ENCODE peak calls at places on chromosomes 1 and 21, in four cellular contexts. One of them, this sample, is unnamed.

GRCh38 chr1:30417701-30418425 is 305.5 kb downstream of the MATN1 start:
- DNase-seq in breast epithelium: peak; percentile 49
- DNase-seq in neuronal stem cell: no peak
- DNase-seq in body of pancreas: no peak
- DNase-seq in this sample: no peak

GRCh38 chr1:10057305-10057704 is 24.5 kb downstream of the UBE4B start:
- DNase-seq in breast epithelium: no peak
- DNase-seq in neuronal stem cell: no peak
- DNase-seq in body of pancreas: peak; percentile 62
- DNase-seq in this sample: peak; percentile 55

GRCh38 chr1:92367496-92367895 is 68.6 kb downstream of the RPAP2 start:
- DNase-seq in breast epithelium: no peak
- DNase-seq in neuronal stem cell: no peak
- DNase-seq in body of pancreas: no peak
- DNase-seq in this sample: no peak

GRCh38 chr1:51168266-51168845 is 66.3 kb downstream of the C1orf185 start:
- DNase-seq in breast epithelium: no peak
- DNase-seq in neuronal stem cell: no peak
- DNase-seq in body of pancreas: no peak
- DNase-seq in this sample: peak; percentile 29

GRCh38 chr1:72282690-72283203 is 408 bp upstream of the NEGR1 start:
- DNase-seq in breast epithelium: peak; percentile 77
- DNase-seq in neuronal stem cell: peak; percentile 86
- DNase-seq in body of pancreas: peak; percentile 81
- DNase-seq in this sample: peak; percentile 97

GRCh38 chr1:221279146-221279545 is 399.9 kb downstream of the HLX start:
- DNase-seq in breast epithelium: no peak
- DNase-seq in neuronal stem cell: no peak
- DNase-seq in body of pancreas: no peak
- DNase-seq in this sample: no peak

GRCh38 chr1:196651637-196652215 is at the start of gene CFH:
- DNase-seq in breast epithelium: no peak
- DNase-seq in neuronal stem cell: no peak
- DNase-seq in body of pancreas: no peak
- DNase-seq in this sample: no peak

GRCh38 chr1:16006552-16007485 is 2.8 kb downstream of the SRARP start:
- DNase-seq in breast epithelium: no peak
- DNase-seq in neuronal stem cell: no peak
- DNase-seq in body of pancreas: no peak
- DNase-seq in this sample: peak; percentile 40

GRCh38 chr21:41612674-41613250 is 104.8 kb upstream of the TMPRSS2 start:
- DNase-seq in breast epithelium: peak; percentile 84
- DNase-seq in neuronal stem cell: peak; percentile 63
- DNase-seq in body of pancreas: peak; percentile 73
- DNase-seq in this sample: peak; percentile 65

GRCh38 chr1:41698916-41699860 is 214.7 kb upstream of the EDN2 start:
- DNase-seq in breast epithelium: no peak
- DNase-seq in neuronal stem cell: no peak
- DNase-seq in body of pancreas: no peak
- DNase-seq in this sample: no peak

GRCh38 chr1:2643414-2644077 is 10.7 kb upstream of the MMEL1 start:
- DNase-seq in breast epithelium: peak; percentile 20
- DNase-seq in neuronal stem cell: no peak
- DNase-seq in body of pancreas: no peak
- DNase-seq in this sample: no peak

GRCh38 chr1:88922214-88922613 is 30.8 kb upstream of the GTF2B start:
- DNase-seq in breast epithelium: no peak
- DNase-seq in neuronal stem cell: no peak
- DNase-seq in body of pancreas: no peak
- DNase-seq in this sample: no peak

GRCh38 chr1:211591980-211592493 is 13.1 kb upstream of the SLC30A1 start:
- DNase-seq in breast epithelium: no peak
- DNase-seq in neuronal stem cell: no peak
- DNase-seq in body of pancreas: no peak
- DNase-seq in this sample: no peak

GRCh38 chr21:38898422-38899098 is 92.8 kb downstream of the ETS2 start:
- DNase-seq in breast epithelium: no peak
- DNase-seq in neuronal stem cell: no peak
- DNase-seq in body of pancreas: no peak
- DNase-seq in this sample: no peak

GRCh38 chr1:68495968-68496679 is 758 bp downstream of the DEPDC1 start:
- DNase-seq in breast epithelium: no peak
- DNase-seq in neuronal stem cell: peak; percentile 26
- DNase-seq in body of pancreas: no peak
- DNase-seq in this sample: peak; percentile 23

GRCh38 chr21:32241434-32241785 is 37.4 kb downstream of the MIS18A start:
- DNase-seq in breast epithelium: no peak
- DNase-seq in neuronal stem cell: no peak
- DNase-seq in body of pancreas: no peak
- DNase-seq in this sample: no peak

GRCh38 chr1:31706384-31707058 is 2.7 kb upstream of the COL16A1 start:
- DNase-seq in breast epithelium: no peak
- DNase-seq in neuronal stem cell: no peak
- DNase-seq in body of pancreas: no peak
- DNase-seq in this sample: no peak

GRCh38 chr1:25031601-25031965 is 101.5 kb upstream of the RUNX3 start:
- DNase-seq in breast epithelium: no peak
- DNase-seq in neuronal stem cell: no peak
- DNase-seq in body of pancreas: no peak
- DNase-seq in this sample: no peak

GRCh38 chr1:46611691-46612221 is 4.9 kb downstream of the MOB3C start:
- DNase-seq in breast epithelium: no peak
- DNase-seq in neuronal stem cell: no peak
- DNase-seq in body of pancreas: peak; percentile 78
- DNase-seq in this sample: no peak

GRCh38 chr1:49622877-49623276 is 400.9 kb downstream of the AGBL4 start:
- DNase-seq in breast epithelium: no peak
- DNase-seq in neuronal stem cell: no peak
- DNase-seq in body of pancreas: no peak
- DNase-seq in this sample: no peak

GRCh38 chr1:12435639-12436344 is 182.2 kb downstream of the DHRS3 start:
- DNase-seq in breast epithelium: no peak
- DNase-seq in neuronal stem cell: no peak
- DNase-seq in body of pancreas: no peak
- DNase-seq in this sample: peak; percentile 69

GRCh38 chr1:179824265-179824664 is 53.3 kb downstream of the TOR1AIP2 start:
- DNase-seq in breast epithelium: no peak
- DNase-seq in neuronal stem cell: no peak
- DNase-seq in body of pancreas: no peak
- DNase-seq in this sample: peak; percentile 39

GRCh38 chr1:6646499-6647148 is 22.0 kb downstream of the THAP3 start:
- DNase-seq in breast epithelium: no peak
- DNase-seq in neuronal stem cell: no peak
- DNase-seq in body of pancreas: peak; percentile 46
- DNase-seq in this sample: peak; percentile 66

GRCh38 chr1:173853074-173853473 is 14.7 kb downstream of the GAS5 start:
- DNase-seq in breast epithelium: no peak
- DNase-seq in neuronal stem cell: peak; percentile 48
- DNase-seq in body of pancreas: no peak
- DNase-seq in this sample: no peak

GRCh38 chr1:95407146-95407863 is 173.3 kb downstream of the RWDD3 start:
- DNase-seq in breast epithelium: no peak
- DNase-seq in neuronal stem cell: no peak
- DNase-seq in body of pancreas: no peak
- DNase-seq in this sample: no peak

GRCh38 chr1:111222308-111223125 is 5.0 kb upstream of the CHI3L2 start:
- DNase-seq in breast epithelium: peak; percentile 78
- DNase-seq in neuronal stem cell: peak; percentile 71
- DNase-seq in body of pancreas: peak; percentile 82
- DNase-seq in this sample: peak; percentile 82

GRCh38 chr1:229114781-229115417 is 156.0 kb upstream of the RAB4A start:
- DNase-seq in breast epithelium: no peak
- DNase-seq in neuronal stem cell: no peak
- DNase-seq in body of pancreas: no peak
- DNase-seq in this sample: no peak

GRCh38 chr1:85366391-85366790 is 90.0 kb upstream of the BCL10 start:
- DNase-seq in breast epithelium: no peak
- DNase-seq in neuronal stem cell: no peak
- DNase-seq in body of pancreas: no peak
- DNase-seq in this sample: no peak

GRCh38 chr1:9600861-9601834 is 12.4 kb downstream of the TMEM201 start:
- DNase-seq in breast epithelium: no peak
- DNase-seq in neuronal stem cell: no peak
- DNase-seq in body of pancreas: no peak
- DNase-seq in this sample: no peak

DNA sequence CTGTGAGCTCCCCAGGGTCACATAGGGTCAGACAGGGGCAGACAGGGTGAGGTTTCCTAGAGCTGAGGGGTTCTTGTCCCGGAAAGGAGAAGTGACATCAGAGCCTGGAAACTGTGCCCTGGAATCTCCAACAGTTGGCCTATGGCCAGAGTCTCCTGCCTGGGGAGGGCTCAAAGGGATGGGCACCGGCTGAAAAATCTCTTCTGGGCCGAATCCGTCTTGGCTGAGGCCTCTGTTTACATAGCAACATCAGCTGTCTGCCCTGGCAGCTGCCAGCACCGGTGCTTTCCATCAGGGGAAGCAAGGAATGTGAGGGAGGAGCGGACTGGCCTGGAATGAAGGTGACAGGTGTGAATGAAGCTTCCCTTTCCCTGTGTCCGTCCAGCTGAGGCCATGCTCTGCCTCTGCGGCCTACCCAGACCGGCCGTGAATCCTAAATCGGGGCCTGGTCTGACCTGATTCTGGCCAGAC is 30.7 kb downstream of the VASH2 start:
- DNase-seq in breast epithelium: peak; percentile 75
- DNase-seq in neuronal stem cell: no peak
- DNase-seq in body of pancreas: peak; percentile 41
- DNase-seq in this sample: peak; percentile 14
- H3K27ac ChIP-seq in breast epithelium: peak overlapping the region; percentile 56
- H3K27ac ChIP-seq in neuronal stem cell: no peak overlapping the region
- H3K27ac ChIP-seq in body of pancreas: peak overlapping the region; percentile 20
- H3K27ac ChIP-seq in this sample: peak overlapping the region; percentile 32

GRCh38 chr1:78070210-78070609 is 24.4 kb downstream of the GIPC2 start:
- DNase-seq in breast epithelium: no peak
- DNase-seq in neuronal stem cell: no peak
- DNase-seq in body of pancreas: no peak
- DNase-seq in this sample: no peak
- H3K27ac ChIP-seq in breast epithelium: no peak overlapping the region
- H3K27ac ChIP-seq in neuronal stem cell: no peak overlapping the region
- H3K27ac ChIP-seq in body of pancreas: no peak overlapping the region
- H3K27ac ChIP-seq in this sample: no peak overlapping the region

GRCh38 chr1:116871772-116872146 is 38.0 kb upstream of the PTGFRN start:
- DNase-seq in breast epithelium: no peak
- DNase-seq in neuronal stem cell: no peak
- DNase-seq in body of pancreas: no peak
- DNase-seq in this sample: no peak
- H3K27ac ChIP-seq in breast epithelium: peak overlapping the region; percentile 53
- H3K27ac ChIP-seq in neuronal stem cell: no peak overlapping the region
- H3K27ac ChIP-seq in body of pancreas: no peak overlapping the region
- H3K27ac ChIP-seq in this sample: no peak overlapping the region

DNA sequence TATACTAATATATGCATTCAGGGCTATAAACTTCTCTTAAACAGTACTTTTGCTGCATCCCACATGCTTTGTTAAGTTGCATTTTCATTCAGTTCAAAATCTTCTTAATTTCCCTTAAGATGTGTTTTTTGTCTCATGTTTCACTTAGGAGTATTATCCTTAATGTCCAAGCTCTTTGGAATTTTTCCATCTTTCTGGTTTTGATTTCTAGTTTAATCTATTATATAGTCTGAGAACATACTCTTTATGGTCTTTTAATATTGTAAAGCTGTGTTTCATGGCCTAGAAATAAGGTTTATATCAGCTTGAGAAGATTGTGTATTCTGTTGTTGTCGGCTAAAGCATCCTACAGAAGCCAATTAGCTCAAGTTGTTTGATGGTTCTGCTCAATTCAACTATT is 1041.8 kb downstream of the PLA2G4A start:
- DNase-seq in breast epithelium: no peak
- DNase-seq in neuronal stem cell: no peak
- DNase-seq in body of pancreas: no peak
- DNase-seq in this sample: no peak
- H3K27ac ChIP-seq in breast epithelium: no peak overlapping the region
- H3K27ac ChIP-seq in neuronal stem cell: no peak overlapping the region
- H3K27ac ChIP-seq in body of pancreas: no peak overlapping the region
- H3K27ac ChIP-seq in this sample: no peak overlapping the region

DNA sequence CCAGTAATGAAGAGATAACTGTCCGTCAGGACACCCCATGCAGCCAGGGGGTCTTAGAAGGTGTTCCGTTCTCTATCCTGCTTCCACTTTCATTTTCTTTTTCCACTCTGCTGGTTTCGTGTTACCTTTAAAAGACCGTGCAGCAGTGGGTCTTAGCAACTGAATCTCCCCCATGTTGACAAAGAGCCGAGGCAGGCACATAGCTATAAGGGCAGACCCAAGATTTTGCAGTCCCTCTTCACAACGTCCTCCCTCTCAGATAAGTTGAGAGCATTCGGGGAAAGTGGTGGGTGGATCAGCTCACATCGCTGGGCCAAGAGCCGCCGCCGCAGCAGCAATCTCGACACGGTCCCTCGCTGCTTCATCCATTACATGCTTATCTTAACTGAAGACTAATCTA is 355.5 kb downstream of the LMO4 start:
- DNase-seq in breast epithelium: no peak
- DNase-seq in neuronal stem cell: no peak
- DNase-seq in body of pancreas: peak; percentile 7
- DNase-seq in this sample: peak; percentile 13
- H3K27ac ChIP-seq in breast epithelium: no peak overlapping the region
- H3K27ac ChIP-seq in neuronal stem cell: no peak overlapping the region
- H3K27ac ChIP-seq in body of pancreas: peak overlapping the region; percentile 18
- H3K27ac ChIP-seq in this sample: no peak overlapping the region

DNA sequence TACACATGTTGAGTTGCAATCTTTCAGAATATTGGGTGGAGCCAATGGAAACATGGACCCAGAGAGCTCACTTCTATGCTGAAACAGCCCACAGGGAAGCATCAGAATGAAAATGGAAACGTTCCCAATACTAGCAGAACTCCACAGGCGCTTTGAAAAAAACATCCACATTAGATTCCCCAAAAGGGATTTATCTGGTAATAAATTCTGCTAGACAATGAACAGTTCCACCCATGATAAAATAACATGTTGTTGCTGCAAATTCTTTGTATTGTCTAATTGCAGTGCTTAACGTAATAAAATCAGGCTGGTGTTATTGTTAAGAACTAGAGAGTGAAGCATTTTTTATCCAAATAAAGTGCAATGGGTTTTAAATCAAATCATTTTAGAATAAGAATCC is 197.0 kb downstream of the GABPA start:
- DNase-seq in breast epithelium: no peak
- DNase-seq in neuronal stem cell: no peak
- DNase-seq in body of pancreas: no peak
- DNase-seq in this sample: no peak
- H3K27ac ChIP-seq in breast epithelium: peak overlapping the region; percentile 17
- H3K27ac ChIP-seq in neuronal stem cell: no peak overlapping the region
- H3K27ac ChIP-seq in body of pancreas: no peak overlapping the region
- H3K27ac ChIP-seq in this sample: no peak overlapping the region

This sample was measured in cardiac muscle cell.